ENCODE peak calls at places on chromosomes 2 and 18, in six cellular contexts. One of them, this sample, is unnamed. For H3K9me3, the result is how much of the 10 kb centered on the place peaks cover.

GRCh38 chr2:109129921-109130725 is 1.1 kb downstream of the SH3RF3 start:
- DNase-seq in endothelial cell of umbilical vein: peak
- DNase-seq in breast epithelium: no peak
- DNase-seq in HCT116: no peak
- DNase-seq in HepG2: no peak
- DNase-seq in transverse colon: peak
- DNase-seq in this sample: no peak

GRCh38 chr2:207403950-207404349 is 125.8 kb upstream of the CREB1 start:
- DNase-seq in endothelial cell of umbilical vein: no peak
- DNase-seq in breast epithelium: no peak
- DNase-seq in HCT116: no peak
- DNase-seq in HepG2: no peak
- DNase-seq in transverse colon: no peak
- DNase-seq in this sample: no peak

GRCh38 chr2:98757904-98758421 is 27.0 kb upstream of the MGAT4A start:
- DNase-seq in endothelial cell of umbilical vein: peak
- DNase-seq in breast epithelium: peak
- DNase-seq in HCT116: peak
- DNase-seq in HepG2: no peak
- DNase-seq in transverse colon: peak
- DNase-seq in this sample: peak

GRCh38 chr2:109126501-109126860 is 2.5 kb upstream of the SH3RF3 start:
- DNase-seq in endothelial cell of umbilical vein: no peak
- DNase-seq in breast epithelium: no peak
- DNase-seq in HCT116: no peak
- DNase-seq in HepG2: no peak
- DNase-seq in transverse colon: no peak
- DNase-seq in this sample: no peak

GRCh38 chr18:48915621-48916425 is 34.9 kb downstream of the SMAD7 start:
- DNase-seq in endothelial cell of umbilical vein: no peak
- DNase-seq in breast epithelium: no peak
- DNase-seq in HCT116: no peak
- DNase-seq in HepG2: no peak
- DNase-seq in transverse colon: no peak
- DNase-seq in this sample: no peak

GRCh38 chr2:201859886-201860285 is 53.5 kb downstream of the CDK15 start:
- DNase-seq in endothelial cell of umbilical vein: no peak
- DNase-seq in breast epithelium: no peak
- DNase-seq in HCT116: no peak
- DNase-seq in HepG2: no peak
- DNase-seq in transverse colon: no peak
- DNase-seq in this sample: no peak

GRCh38 chr18:48815581-48816324 is 135.0 kb downstream of the SMAD7 start:
- DNase-seq in endothelial cell of umbilical vein: no peak
- DNase-seq in breast epithelium: no peak
- DNase-seq in HCT116: no peak
- DNase-seq in HepG2: no peak
- DNase-seq in transverse colon: peak
- DNase-seq in this sample: no peak

GRCh38 chr2:159152119-159152778 is 134.3 kb downstream of the WDSUB1 start:
- DNase-seq in endothelial cell of umbilical vein: no peak
- DNase-seq in breast epithelium: no peak
- DNase-seq in HCT116: no peak
- DNase-seq in HepG2: no peak
- DNase-seq in transverse colon: no peak
- DNase-seq in this sample: no peak

GRCh38 chr2:85734015-85734414 is 19.8 kb upstream of the ATOH8 start:
- DNase-seq in endothelial cell of umbilical vein: no peak
- DNase-seq in breast epithelium: no peak
- DNase-seq in HCT116: no peak
- DNase-seq in HepG2: no peak
- DNase-seq in transverse colon: no peak
- DNase-seq in this sample: no peak

GRCh38 chr2:172129404-172129803 is 26.7 kb upstream of the DLX2 start:
- DNase-seq in endothelial cell of umbilical vein: no peak
- DNase-seq in breast epithelium: no peak
- DNase-seq in HCT116: no peak
- DNase-seq in HepG2: no peak
- DNase-seq in transverse colon: no peak
- DNase-seq in this sample: no peak

GRCh38 chr2:183037660-183038340 is 457 bp downstream of the NCKAP1 start:
- DNase-seq in endothelial cell of umbilical vein: no peak
- DNase-seq in breast epithelium: peak
- DNase-seq in HCT116: no peak
- DNase-seq in HepG2: peak
- DNase-seq in transverse colon: peak
- DNase-seq in this sample: peak

GRCh38 chr2:73982140-73982617 is 2.5 kb upstream of the TET3 start:
- DNase-seq in endothelial cell of umbilical vein: no peak
- DNase-seq in breast epithelium: no peak
- DNase-seq in HCT116: no peak
- DNase-seq in HepG2: no peak
- DNase-seq in transverse colon: peak
- DNase-seq in this sample: no peak

GRCh38 chr18:45722899-45723298 is 1.1 kb upstream of the SLC14A1 start:
- DNase-seq in endothelial cell of umbilical vein: peak
- DNase-seq in breast epithelium: peak
- DNase-seq in HCT116: peak
- DNase-seq in HepG2: peak
- DNase-seq in transverse colon: peak
- DNase-seq in this sample: peak

GRCh38 chr18:71541643-71542042 is 1002.5 kb downstream of the CBLN2 start:
- DNase-seq in endothelial cell of umbilical vein: no peak
- DNase-seq in breast epithelium: no peak
- DNase-seq in HCT116: no peak
- DNase-seq in HepG2: no peak
- DNase-seq in transverse colon: no peak
- DNase-seq in this sample: no peak
- H3K9me3 ChIP-seq in endothelial cell of umbilical vein: under half
- H3K9me3 ChIP-seq in breast epithelium: under half
- H3K9me3 ChIP-seq in HCT116: under half
- H3K9me3 ChIP-seq in HepG2: under half
- H3K9me3 ChIP-seq in transverse colon: under half
- H3K9me3 ChIP-seq in this sample: under half

GRCh38 chr2:205730701-205731271 is 48.5 kb downstream of the NRP2 start:
- DNase-seq in endothelial cell of umbilical vein: no peak
- DNase-seq in breast epithelium: no peak
- DNase-seq in HCT116: no peak
- DNase-seq in HepG2: no peak
- DNase-seq in transverse colon: no peak
- DNase-seq in this sample: no peak
- TF ChIP-seq POLR2AphosphoS5 in endothelial cell of umbilical vein: no peak
- TF ChIP-seq POLR2AphosphoS5 in breast epithelium: no peak
- TF ChIP-seq POLR2AphosphoS5 in HCT116: no peak
- TF ChIP-seq POLR2AphosphoS5 in HepG2: no peak
- TF ChIP-seq POLR2AphosphoS5 in transverse colon: no peak
- TF ChIP-seq POLR2AphosphoS5 in this sample: no peak

GRCh38 chr2:231926761-231927565 is 767 bp upstream of the NPPC start:
- DNase-seq in endothelial cell of umbilical vein: no peak
- DNase-seq in breast epithelium: peak
- DNase-seq in HCT116: no peak
- DNase-seq in HepG2: no peak
- DNase-seq in transverse colon: no peak
- DNase-seq in this sample: peak
- H3K4me3 ChIP-seq in endothelial cell of umbilical vein: peak
- H3K4me3 ChIP-seq in breast epithelium: peak
- H3K4me3 ChIP-seq in HCT116: no peak
- H3K4me3 ChIP-seq in HepG2: peak
- H3K4me3 ChIP-seq in transverse colon: peak
- H3K4me3 ChIP-seq in this sample: peak

GRCh38 chr2:120809576-120810440 is 74.1 kb downstream of the GLI2 start:
- DNase-seq in endothelial cell of umbilical vein: no peak
- DNase-seq in breast epithelium: no peak
- DNase-seq in HCT116: no peak
- DNase-seq in HepG2: no peak
- DNase-seq in transverse colon: no peak
- DNase-seq in this sample: no peak
- H3K9me3 ChIP-seq in endothelial cell of umbilical vein: under half
- H3K9me3 ChIP-seq in breast epithelium: under half
- H3K9me3 ChIP-seq in HCT116: under half
- H3K9me3 ChIP-seq in HepG2: under half
- H3K9me3 ChIP-seq in transverse colon: under half
- H3K9me3 ChIP-seq in this sample: under half

DNA sequence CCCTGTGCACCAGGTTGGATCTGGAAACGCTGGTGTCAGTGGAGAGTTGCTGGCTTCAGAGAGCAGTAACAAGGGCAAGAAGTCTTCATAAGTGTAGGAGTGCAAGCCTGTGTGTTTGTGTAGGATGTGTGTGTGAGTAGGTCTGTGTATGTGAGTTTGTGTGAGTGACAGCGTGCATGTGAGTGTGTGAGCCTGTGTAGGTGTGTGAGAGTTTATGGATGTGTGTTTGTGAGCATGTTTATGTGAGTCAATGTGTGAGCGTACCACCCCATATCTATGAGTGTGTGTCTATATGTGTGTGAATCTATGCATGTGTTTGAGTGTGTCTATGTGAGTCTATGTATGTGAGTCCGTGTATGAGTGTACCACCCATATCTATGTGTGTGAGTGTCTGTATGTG is 86.5 kb upstream of the ATG16L1 start:
- DNase-seq in endothelial cell of umbilical vein: no peak
- DNase-seq in breast epithelium: no peak
- DNase-seq in HCT116: no peak
- DNase-seq in HepG2: no peak
- DNase-seq in transverse colon: no peak
- DNase-seq in this sample: no peak
- TF ChIP-seq POLR2AphosphoS5 in endothelial cell of umbilical vein: no peak
- TF ChIP-seq POLR2AphosphoS5 in breast epithelium: no peak
- TF ChIP-seq POLR2AphosphoS5 in HCT116: no peak
- TF ChIP-seq POLR2AphosphoS5 in HepG2: no peak
- TF ChIP-seq POLR2AphosphoS5 in transverse colon: no peak
- TF ChIP-seq POLR2AphosphoS5 in this sample: no peak

GRCh38 chr2:83584674-83585073 is 874.4 kb downstream of the SUCLG1 start:
- DNase-seq in endothelial cell of umbilical vein: peak
- DNase-seq in breast epithelium: no peak
- DNase-seq in HCT116: no peak
- DNase-seq in HepG2: no peak
- DNase-seq in transverse colon: no peak
- DNase-seq in this sample: no peak
- H3K4me3 ChIP-seq in endothelial cell of umbilical vein: no peak
- H3K4me3 ChIP-seq in breast epithelium: no peak
- H3K4me3 ChIP-seq in HCT116: no peak
- H3K4me3 ChIP-seq in HepG2: no peak
- H3K4me3 ChIP-seq in transverse colon: no peak
- H3K4me3 ChIP-seq in this sample: no peak

GRCh38 chr2:133887676-133888040 is 319.4 kb upstream of the NCKAP5 start:
- DNase-seq in endothelial cell of umbilical vein: no peak
- DNase-seq in breast epithelium: no peak
- DNase-seq in HCT116: no peak
- DNase-seq in HepG2: no peak
- DNase-seq in transverse colon: no peak
- DNase-seq in this sample: no peak
- H3K9me3 ChIP-seq in endothelial cell of umbilical vein: under half
- H3K9me3 ChIP-seq in breast epithelium: under half
- H3K9me3 ChIP-seq in HCT116: under half
- H3K9me3 ChIP-seq in HepG2: under half
- H3K9me3 ChIP-seq in transverse colon: under half
- H3K9me3 ChIP-seq in this sample: under half

GRCh38 chr2:67209107-67209506 is 188.0 kb upstream of the ETAA1 start:
- DNase-seq in endothelial cell of umbilical vein: peak
- DNase-seq in breast epithelium: no peak
- DNase-seq in HCT116: no peak
- DNase-seq in HepG2: no peak
- DNase-seq in transverse colon: no peak
- DNase-seq in this sample: no peak
- TF ChIP-seq POLR2AphosphoS5 in endothelial cell of umbilical vein: no peak
- TF ChIP-seq POLR2AphosphoS5 in breast epithelium: no peak
- TF ChIP-seq POLR2AphosphoS5 in HCT116: no peak
- TF ChIP-seq POLR2AphosphoS5 in HepG2: no peak
- TF ChIP-seq POLR2AphosphoS5 in transverse colon: no peak
- TF ChIP-seq POLR2AphosphoS5 in this sample: no peak